ENCODE peak calls at places on chromosomes 2 and 18, in five cellular contexts. One of them, this sample, is unnamed.

GRCh38 chr2:235135990-235136561 is 184.3 kb downstream of the SH3BP4 start:
- DNase-seq in HepG2: peak
- DNase-seq in endothelial cell of umbilical vein: peak
- DNase-seq in mammary epithelial cell: peak
- DNase-seq in A673: peak
- DNase-seq in this sample: peak

GRCh38 chr2:234879671-234880455 is 72.0 kb upstream of the SH3BP4 start:
- DNase-seq in mammary epithelial cell: peak
- DNase-seq in endothelial cell of umbilical vein: peak
- DNase-seq in HepG2: peak
- DNase-seq in A673: no peak
- DNase-seq in this sample: no peak

GRCh38 chr2:187024739-187025138 is 175.8 kb upstream of the ZSWIM2 start:
- DNase-seq in A673: no peak
- DNase-seq in HepG2: no peak
- DNase-seq in endothelial cell of umbilical vein: no peak
- DNase-seq in mammary epithelial cell: no peak
- DNase-seq in this sample: no peak

GRCh38 chr2:53545159-53546055 is 222.2 kb upstream of the CHAC2 start:
- DNase-seq in HepG2: no peak
- DNase-seq in endothelial cell of umbilical vein: no peak
- DNase-seq in mammary epithelial cell: peak
- DNase-seq in A673: no peak
- DNase-seq in this sample: no peak

GRCh38 chr2:40103590-40103989 is 324.5 kb upstream of the THUMPD2 start:
- DNase-seq in mammary epithelial cell: no peak
- DNase-seq in endothelial cell of umbilical vein: no peak
- DNase-seq in A673: no peak
- DNase-seq in HepG2: no peak
- DNase-seq in this sample: no peak

GRCh38 chr2:234502285-234502918 is 5.5 kb upstream of the ARL4C start:
- DNase-seq in HepG2: no peak
- DNase-seq in A673: peak
- DNase-seq in mammary epithelial cell: peak
- DNase-seq in endothelial cell of umbilical vein: no peak
- DNase-seq in this sample: peak

GRCh38 chr18:42114310-42114943 is 159.4 kb downstream of the PIK3C3 start:
- DNase-seq in A673: peak
- DNase-seq in endothelial cell of umbilical vein: peak
- DNase-seq in HepG2: peak
- DNase-seq in mammary epithelial cell: peak
- DNase-seq in this sample: peak

GRCh38 chr2:43427032-43427424 is 168.8 kb downstream of the THADA start:
- DNase-seq in mammary epithelial cell: no peak
- DNase-seq in endothelial cell of umbilical vein: no peak
- DNase-seq in A673: no peak
- DNase-seq in HepG2: no peak
- DNase-seq in this sample: no peak

GRCh38 chr2:88055049-88055435 is 541 bp downstream of the KRCC1 start:
- DNase-seq in HepG2: no peak
- DNase-seq in A673: peak
- DNase-seq in endothelial cell of umbilical vein: peak
- DNase-seq in mammary epithelial cell: no peak
- DNase-seq in this sample: no peak

GRCh38 chr2:105641389-105641811 is 103.3 kb upstream of the NCK2 start:
- DNase-seq in mammary epithelial cell: peak
- DNase-seq in HepG2: no peak
- DNase-seq in A673: no peak
- DNase-seq in endothelial cell of umbilical vein: no peak
- DNase-seq in this sample: no peak

GRCh38 chr2:85584857-85585780 is 888 bp downstream of the VAMP5 start:
- DNase-seq in A673: no peak
- DNase-seq in HepG2: peak
- DNase-seq in endothelial cell of umbilical vein: peak
- DNase-seq in mammary epithelial cell: peak
- DNase-seq in this sample: no peak

GRCh38 chr2:62719757-62720156 is 14.2 kb downstream of the EHBP1 start:
- DNase-seq in A673: no peak
- DNase-seq in endothelial cell of umbilical vein: no peak
- DNase-seq in HepG2: no peak
- DNase-seq in mammary epithelial cell: no peak
- DNase-seq in this sample: no peak

GRCh38 chr18:69974365-69974764 is 26.7 kb upstream of the CD226 start:
- DNase-seq in mammary epithelial cell: peak
- DNase-seq in HepG2: peak
- DNase-seq in endothelial cell of umbilical vein: no peak
- DNase-seq in A673: no peak
- DNase-seq in this sample: no peak

GRCh38 chr2:106057206-106057605 is 136.9 kb downstream of the UXS1 start:
- DNase-seq in endothelial cell of umbilical vein: no peak
- DNase-seq in A673: no peak
- DNase-seq in HepG2: peak
- DNase-seq in mammary epithelial cell: peak
- DNase-seq in this sample: no peak

GRCh38 chr2:217703999-217704398 is 298.8 kb downstream of the TNS1 start:
- DNase-seq in HepG2: no peak
- DNase-seq in mammary epithelial cell: no peak
- DNase-seq in endothelial cell of umbilical vein: no peak
- DNase-seq in A673: no peak
- DNase-seq in this sample: no peak

GRCh38 chr18:76274470-76275289 is 220.4 kb downstream of the ZNF516 start:
- DNase-seq in mammary epithelial cell: no peak
- DNase-seq in A673: peak
- DNase-seq in HepG2: peak
- DNase-seq in endothelial cell of umbilical vein: no peak
- DNase-seq in this sample: peak

GRCh38 chr2:240517342-240517741 is 40.4 kb downstream of the ANKMY1 start:
- DNase-seq in endothelial cell of umbilical vein: no peak
- DNase-seq in A673: no peak
- DNase-seq in HepG2: no peak
- DNase-seq in mammary epithelial cell: no peak
- DNase-seq in this sample: no peak

GRCh38 chr2:134039912-134040581 is 213.8 kb upstream of the MGAT5 start:
- DNase-seq in endothelial cell of umbilical vein: no peak
- DNase-seq in A673: no peak
- DNase-seq in HepG2: no peak
- DNase-seq in mammary epithelial cell: no peak
- DNase-seq in this sample: no peak

GRCh38 chr18:69102959-69103358 is 297.7 kb upstream of the DOK6 start:
- DNase-seq in endothelial cell of umbilical vein: no peak
- DNase-seq in HepG2: no peak
- DNase-seq in mammary epithelial cell: no peak
- DNase-seq in A673: no peak
- DNase-seq in this sample: no peak

GRCh38 chr18:23069481-23069880 is 65.8 kb upstream of the CABLES1 start:
- DNase-seq in endothelial cell of umbilical vein: no peak
- DNase-seq in HepG2: no peak
- DNase-seq in mammary epithelial cell: no peak
- DNase-seq in A673: no peak
- DNase-seq in this sample: no peak

GRCh38 chr2:19141234-19142004 is 217.0 kb downstream of the OSR1 start:
- DNase-seq in HepG2: no peak
- DNase-seq in endothelial cell of umbilical vein: peak
- DNase-seq in A673: no peak
- DNase-seq in mammary epithelial cell: no peak
- DNase-seq in this sample: no peak

GRCh38 chr2:23547725-23548124 is 162.7 kb downstream of the KLHL29 start:
- DNase-seq in mammary epithelial cell: no peak
- DNase-seq in HepG2: no peak
- DNase-seq in endothelial cell of umbilical vein: no peak
- DNase-seq in A673: no peak
- DNase-seq in this sample: no peak

GRCh38 chr2:223641062-223641461 is 38.9 kb upstream of the SCG2 start:
- DNase-seq in endothelial cell of umbilical vein: no peak
- DNase-seq in HepG2: no peak
- DNase-seq in A673: peak
- DNase-seq in mammary epithelial cell: no peak
- DNase-seq in this sample: no peak

GRCh38 chr2:38261569-38262513 is 115.2 kb downstream of the ATL2 start:
- DNase-seq in endothelial cell of umbilical vein: no peak
- DNase-seq in HepG2: no peak
- DNase-seq in A673: no peak
- DNase-seq in mammary epithelial cell: no peak
- DNase-seq in this sample: peak

GRCh38 chr2:128645631-128646030 is 327.0 kb upstream of the HS6ST1 start:
- DNase-seq in mammary epithelial cell: no peak
- DNase-seq in HepG2: no peak
- DNase-seq in endothelial cell of umbilical vein: no peak
- DNase-seq in A673: no peak
- DNase-seq in this sample: no peak

GRCh38 chr2:145199052-145199451 is 679.1 kb upstream of the ZEB2 start:
- DNase-seq in endothelial cell of umbilical vein: no peak
- DNase-seq in HepG2: no peak
- DNase-seq in A673: no peak
- DNase-seq in mammary epithelial cell: no peak
- DNase-seq in this sample: no peak

GRCh38 chr2:217743980-217744761 is 258.6 kb downstream of the TNS1 start:
- DNase-seq in endothelial cell of umbilical vein: no peak
- DNase-seq in HepG2: no peak
- DNase-seq in A673: no peak
- DNase-seq in mammary epithelial cell: no peak
- DNase-seq in this sample: no peak

GRCh38 chr2:71166812-71167211 is 36.4 kb downstream of the MPHOSPH10 start:
- DNase-seq in endothelial cell of umbilical vein: no peak
- DNase-seq in A673: peak
- DNase-seq in HepG2: no peak
- DNase-seq in mammary epithelial cell: no peak
- DNase-seq in this sample: no peak

GRCh38 chr2:182593394-182593707 is 122.7 kb upstream of the DNAJC10 start:
- DNase-seq in mammary epithelial cell: peak
- DNase-seq in endothelial cell of umbilical vein: peak
- DNase-seq in A673: peak
- DNase-seq in HepG2: no peak
- DNase-seq in this sample: no peak

GRCh38 chr2:3432693-3433338 is 53.3 kb downstream of the TRAPPC12 start:
- DNase-seq in endothelial cell of umbilical vein: no peak
- DNase-seq in A673: no peak
- DNase-seq in mammary epithelial cell: no peak
- DNase-seq in HepG2: no peak
- DNase-seq in this sample: no peak

GRCh38 chr2:3434005-3434404 is 54.5 kb downstream of the TRAPPC12 start:
- DNase-seq in HepG2: no peak
- DNase-seq in mammary epithelial cell: no peak
- DNase-seq in endothelial cell of umbilical vein: no peak
- DNase-seq in A673: no peak
- DNase-seq in this sample: no peak

GRCh38 chr2:3432067-3432466 is 52.6 kb downstream of the TRAPPC12 start:
- DNase-seq in mammary epithelial cell: no peak
- DNase-seq in A673: peak
- DNase-seq in endothelial cell of umbilical vein: no peak
- DNase-seq in HepG2: no peak
- DNase-seq in this sample: no peak

GRCh38 chr2:3434654-3435053 is 55.2 kb downstream of the TRAPPC12 start:
- DNase-seq in A673: no peak
- DNase-seq in endothelial cell of umbilical vein: no peak
- DNase-seq in mammary epithelial cell: no peak
- DNase-seq in HepG2: no peak
- DNase-seq in this sample: no peak

GRCh38 chr2:3433339-3433699 is 53.8 kb downstream of the TRAPPC12 start:
- DNase-seq in endothelial cell of umbilical vein: no peak
- DNase-seq in mammary epithelial cell: no peak
- DNase-seq in HepG2: no peak
- DNase-seq in A673: no peak
- DNase-seq in this sample: no peak
- TF ChIP-seq EZH2 in endothelial cell of umbilical vein: no peak
- TF ChIP-seq EZH2 in mammary epithelial cell: no peak
- TF ChIP-seq EZH2 in HepG2: no peak
- TF ChIP-seq EZH2 in A673: no peak
- TF ChIP-seq EZH2 in this sample: no peak

GRCh38 chr18:78977627-78978271 is 1.9 kb upstream of the SALL3 start:
- DNase-seq in mammary epithelial cell: no peak
- DNase-seq in endothelial cell of umbilical vein: no peak
- DNase-seq in A673: no peak
- DNase-seq in HepG2: no peak
- DNase-seq in this sample: peak
- TF ChIP-seq EZH2 in mammary epithelial cell: no peak
- TF ChIP-seq EZH2 in endothelial cell of umbilical vein: no peak
- TF ChIP-seq EZH2 in A673: peak
- TF ChIP-seq EZH2 in HepG2: no peak
- TF ChIP-seq EZH2 in this sample: peak

GRCh38 chr18:57441395-57441794 is 6.2 kb downstream of the ONECUT2 start:
- DNase-seq in mammary epithelial cell: peak
- DNase-seq in A673: no peak
- DNase-seq in endothelial cell of umbilical vein: no peak
- DNase-seq in HepG2: no peak
- DNase-seq in this sample: peak
- TF ChIP-seq EZH2 in mammary epithelial cell: peak
- TF ChIP-seq EZH2 in A673: peak
- TF ChIP-seq EZH2 in endothelial cell of umbilical vein: no peak
- TF ChIP-seq EZH2 in HepG2: no peak
- TF ChIP-seq EZH2 in this sample: peak

DNA sequence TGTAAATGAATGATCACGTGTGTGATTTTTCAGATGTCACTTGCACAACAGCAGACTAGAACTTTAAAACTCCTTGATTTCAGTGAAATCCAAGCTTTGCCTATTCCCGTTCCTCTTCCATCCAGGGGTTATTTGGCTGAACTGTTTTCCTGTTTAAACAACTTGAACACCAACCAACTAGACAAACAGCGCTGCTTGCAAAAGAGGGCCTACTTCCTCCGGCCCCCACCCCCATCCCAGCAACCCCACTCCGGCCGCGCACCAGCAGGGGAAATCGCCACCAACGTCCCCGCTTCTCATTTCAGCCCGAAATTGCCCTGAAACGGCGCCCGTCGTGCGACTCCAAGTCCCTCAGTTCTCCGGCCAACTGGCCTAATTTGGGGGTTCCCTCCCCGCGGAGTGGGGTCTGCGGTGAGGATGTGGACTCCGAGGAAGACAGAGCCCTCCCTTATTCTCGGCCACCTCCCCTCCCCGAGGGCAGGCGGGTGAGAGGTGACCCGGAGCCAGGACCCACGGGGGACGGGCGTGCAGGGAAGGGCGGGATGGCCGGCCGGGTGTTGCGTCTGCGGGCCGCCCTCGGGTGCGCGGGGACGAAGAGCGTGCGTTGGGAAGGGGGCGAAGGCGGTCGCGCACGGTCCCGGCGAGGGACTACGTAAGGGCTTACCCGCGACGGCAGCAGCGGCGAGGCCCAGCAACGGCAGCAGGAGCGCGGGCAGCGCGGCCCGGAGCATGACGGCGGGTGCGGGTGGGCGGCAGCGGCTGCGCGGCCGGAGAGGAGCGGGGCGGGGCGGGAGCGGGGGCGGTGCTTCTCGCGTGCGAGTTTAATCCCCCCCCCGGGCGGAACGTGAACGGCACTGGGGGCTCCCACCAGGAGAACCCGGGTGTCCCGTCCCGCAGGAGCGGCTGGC is at the start of gene CD302:
- DNase-seq in HepG2: peak
- DNase-seq in endothelial cell of umbilical vein: peak
- DNase-seq in mammary epithelial cell: peak
- DNase-seq in A673: peak
- DNase-seq in this sample: peak
- TF ChIP-seq EZH2 in HepG2: no peak
- TF ChIP-seq EZH2 in endothelial cell of umbilical vein: no peak
- TF ChIP-seq EZH2 in mammary epithelial cell: no peak
- TF ChIP-seq EZH2 in A673: no peak
- TF ChIP-seq EZH2 in this sample: peak

This sample was measured in neural progenitor cell.